ENCODE peak calls at places on chromosome 7, in seven cellular contexts. A is PC-9, H is sigmoid colon, G is HCT116, C is A549, W is thoracic aorta, Y is epithelial cell of esophagus. Z is an unnamed sample.

GRCh38 chr7:50533849-50534248 is 31.4 kb downstream of the DDC start:
- DNase-seq in A (no peak), H (no peak), G (no peak), C (no peak), W (no peak), Y (no peak), Z (peak; percentile 67)

GRCh38 chr7:43572516-43573049 is 10.3 kb upstream of the STK17A start:
- DNase-seq in A (peak; percentile 98), H (peak; percentile 69), G (peak; percentile 38), C (peak; percentile 49), W (no peak), Y (peak; percentile 99), Z (peak; percentile 98)

GRCh38 chr7:24831240-24831639 is 74.0 kb upstream of the GSDME start:
- DNase-seq in A (no peak), H (no peak), G (no peak), C (no peak), W (no peak), Y (no peak), Z (no peak)

GRCh38 chr7:27739914-27740448 is at the start of gene TAX1BP1:
- DNase-seq in A (peak; percentile 91), H (peak; percentile 98), G (peak; percentile 87), C (peak; percentile 86), W (peak; percentile 76), Y (peak; percentile 96), Z (peak; percentile 31)

GRCh38 chr7:7504910-7505704 is 30.6 kb downstream of the COL28A1 start:
- DNase-seq in A (no peak), H (no peak), G (no peak), C (no peak), W (no peak), Y (no peak), Z (no peak)

GRCh38 chr7:82506702-82507101 is 63.1 kb upstream of the CACNA2D1 start:
- DNase-seq in A (no peak), H (peak; percentile 79), G (no peak), C (no peak), W (peak; percentile 14), Y (peak; percentile 30), Z (no peak)

GRCh38 chr7:133230591-133231194 is 22.2 kb upstream of the EXOC4 start:
- DNase-seq in A (no peak), H (no peak), G (peak; percentile 39), C (peak; percentile 25), W (no peak), Y (peak; percentile 61), Z (no peak)

GRCh38 chr7:71300603-71301002 is 168.7 kb downstream of the GALNT17 start:
- DNase-seq in A (no peak), H (no peak), G (no peak), C (no peak), W (no peak), Y (no peak), Z (no peak)

GRCh38 chr7:158356454-158356853 is 231.2 kb downstream of the PTPRN2 start:
- DNase-seq in A (no peak), H (no peak), G (no peak), C (no peak), W (no peak), Y (no peak), Z (no peak)

GRCh38 chr7:158354861-158355260 is 232.8 kb downstream of the PTPRN2 start:
- DNase-seq in A (no peak), H (no peak), G (no peak), C (no peak), W (no peak), Y (no peak), Z (no peak)

GRCh38 chr7:158351481-158351880 is 236.1 kb downstream of the PTPRN2 start:
- DNase-seq in A (no peak), H (peak; percentile 34), G (no peak), C (no peak), W (no peak), Y (no peak), Z (no peak)

GRCh38 chr7:158355456-158356065 is 232.1 kb downstream of the PTPRN2 start:
- DNase-seq in A (no peak), H (peak; percentile 29), G (peak; percentile 4), C (no peak), W (no peak), Y (peak; percentile 29), Z (no peak)

DNA sequence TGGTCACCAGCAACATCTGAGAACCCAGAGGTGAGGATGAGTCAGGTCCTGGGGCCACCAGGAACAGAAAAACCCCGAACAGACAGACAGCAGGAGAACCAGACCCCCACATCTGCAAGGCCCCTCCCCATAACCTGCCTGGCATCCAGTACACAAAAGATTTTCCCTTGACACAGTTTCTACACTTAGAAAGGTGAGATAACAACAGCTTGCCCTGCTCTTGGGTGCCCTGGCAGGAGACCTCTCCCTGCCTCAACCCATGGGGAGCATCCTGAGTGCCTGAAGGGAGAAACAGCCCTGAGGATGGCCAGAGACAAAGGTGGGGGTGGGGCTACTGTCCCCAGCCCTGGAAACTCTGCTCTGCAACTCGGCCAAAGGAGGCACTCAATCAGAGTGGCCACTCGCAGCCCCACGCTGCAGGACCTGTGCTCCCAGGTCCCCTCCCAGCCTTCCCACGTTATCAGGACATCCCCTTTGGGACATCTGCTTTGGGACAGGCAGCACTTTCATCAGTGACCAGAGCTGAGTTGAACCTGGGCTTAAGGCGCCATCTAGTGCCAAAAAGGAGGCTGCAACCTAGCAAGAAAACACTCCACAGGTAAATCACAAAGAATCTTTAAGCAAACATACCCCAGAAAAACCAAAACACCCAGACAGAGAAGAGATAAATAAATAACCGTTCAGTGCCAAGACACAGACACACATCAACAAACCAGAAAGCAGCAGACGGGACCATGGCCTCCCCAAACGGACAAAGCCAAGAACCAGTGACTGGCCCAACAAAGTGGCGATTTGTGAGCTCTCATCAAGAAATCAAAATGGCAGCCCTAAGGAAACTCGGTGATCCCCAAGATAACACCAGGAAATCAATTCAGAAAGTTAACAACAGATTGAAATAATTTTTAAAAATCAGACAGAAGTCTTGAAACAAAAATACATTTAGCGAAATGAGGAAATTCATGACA is 233.7 kb downstream of the PTPRN2 start:
- DNase-seq in A (peak; percentile 55), H (peak; percentile 14), G (peak; percentile 22), C (no peak), W (no peak), Y (peak; percentile 40), Z (no peak)
- TF ChIP-seq CTCF in A (peak; percentile 88), H (no peak), G (peak; percentile 82), C (peak; percentile 44), W (no peak), Y (peak; percentile 46), Z (peak; percentile 56)

GRCh38 chr7:28889290-28889689 is 68.8 kb downstream of the TRIL start:
- DNase-seq in A (no peak), H (no peak), G (no peak), C (no peak), W (no peak), Y (no peak), Z (no peak)

GRCh38 chr7:28890137-28890536 is 68.0 kb downstream of the TRIL start:
- DNase-seq in A (peak; percentile 84), H (no peak), G (no peak), C (no peak), W (no peak), Y (peak; percentile 27), Z (no peak)

GRCh38 chr7:28891192-28891872 is 66.8 kb downstream of the TRIL start:
- DNase-seq in A (no peak), H (no peak), G (no peak), C (no peak), W (no peak), Y (no peak), Z (peak; percentile 22)

GRCh38 chr7:28893888-28894287 is 64.2 kb downstream of the TRIL start:
- DNase-seq in A (no peak), H (no peak), G (no peak), C (no peak), W (no peak), Y (no peak), Z (no peak)
- H3K4me3 ChIP-seq in A (no peak overlapping the region), H (no peak overlapping the region), G (no peak overlapping the region), C (no peak overlapping the region), W (no peak overlapping the region), Y (no peak overlapping the region), Z (no peak overlapping the region)

GRCh38 chr7:39355664-39356063 is 210.5 kb upstream of the YAE1 start:
- DNase-seq in A (peak; percentile 13), H (no peak), G (no peak), C (no peak), W (no peak), Y (no peak), Z (no peak)

GRCh38 chr7:39357648-39358047 is 208.6 kb upstream of the YAE1 start:
- DNase-seq in A (no peak), H (no peak), G (peak; percentile 2), C (no peak), W (no peak), Y (no peak), Z (no peak)

GRCh38 chr7:39349452-39350123 is 216.6 kb upstream of the YAE1 start:
- DNase-seq in A (no peak), H (no peak), G (no peak), C (no peak), W (no peak), Y (no peak), Z (no peak)

GRCh38 chr7:39356531-39356930 is 209.7 kb upstream of the YAE1 start:
- DNase-seq in A (peak; percentile 18), H (no peak), G (no peak), C (no peak), W (no peak), Y (no peak), Z (no peak)

DNA sequence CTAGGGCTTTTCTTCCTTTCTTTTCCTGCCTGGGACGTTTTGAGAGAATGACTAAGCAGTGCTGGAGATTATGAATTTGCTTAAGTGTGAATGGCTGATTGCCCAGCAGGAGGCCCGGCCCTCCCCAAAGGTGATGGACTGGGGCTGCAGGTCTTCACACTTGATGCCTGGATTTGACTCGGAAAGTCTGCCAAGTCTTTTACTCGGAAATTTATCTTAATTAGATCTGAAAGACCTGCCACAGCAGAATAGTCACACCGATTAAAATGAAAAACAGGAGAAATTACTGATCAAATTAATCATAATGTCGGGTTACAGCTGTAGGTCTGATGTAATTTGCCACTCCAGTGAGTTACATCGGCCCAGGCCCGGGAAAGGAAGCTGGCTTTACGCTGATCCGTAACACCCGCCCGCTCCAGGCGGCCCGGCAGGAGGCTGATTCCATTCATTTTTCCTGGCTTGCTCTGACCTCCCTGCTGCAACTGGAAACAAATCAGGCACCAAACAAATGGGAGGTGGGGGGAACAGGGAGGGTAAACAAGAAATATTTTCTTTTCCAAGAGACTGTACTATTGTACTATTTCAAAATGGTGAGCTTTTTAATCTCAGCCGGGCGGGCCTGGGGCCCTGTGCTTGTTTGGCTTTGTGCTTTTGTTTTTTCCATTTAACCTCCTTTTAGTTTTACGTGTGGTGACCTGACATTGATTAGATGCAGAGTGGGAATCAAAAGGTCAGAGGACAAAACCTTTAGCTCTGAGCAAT is 212.4 kb upstream of the YAE1 start:
- DNase-seq in A (no peak), H (peak; percentile 76), G (no peak), C (no peak), W (no peak), Y (peak; percentile 15), Z (peak; percentile 59)
- TF ChIP-seq CTCF in A (no peak), H (no peak), G (no peak), C (no peak), W (no peak), Y (peak; percentile 9), Z (peak; percentile 42)

DNA sequence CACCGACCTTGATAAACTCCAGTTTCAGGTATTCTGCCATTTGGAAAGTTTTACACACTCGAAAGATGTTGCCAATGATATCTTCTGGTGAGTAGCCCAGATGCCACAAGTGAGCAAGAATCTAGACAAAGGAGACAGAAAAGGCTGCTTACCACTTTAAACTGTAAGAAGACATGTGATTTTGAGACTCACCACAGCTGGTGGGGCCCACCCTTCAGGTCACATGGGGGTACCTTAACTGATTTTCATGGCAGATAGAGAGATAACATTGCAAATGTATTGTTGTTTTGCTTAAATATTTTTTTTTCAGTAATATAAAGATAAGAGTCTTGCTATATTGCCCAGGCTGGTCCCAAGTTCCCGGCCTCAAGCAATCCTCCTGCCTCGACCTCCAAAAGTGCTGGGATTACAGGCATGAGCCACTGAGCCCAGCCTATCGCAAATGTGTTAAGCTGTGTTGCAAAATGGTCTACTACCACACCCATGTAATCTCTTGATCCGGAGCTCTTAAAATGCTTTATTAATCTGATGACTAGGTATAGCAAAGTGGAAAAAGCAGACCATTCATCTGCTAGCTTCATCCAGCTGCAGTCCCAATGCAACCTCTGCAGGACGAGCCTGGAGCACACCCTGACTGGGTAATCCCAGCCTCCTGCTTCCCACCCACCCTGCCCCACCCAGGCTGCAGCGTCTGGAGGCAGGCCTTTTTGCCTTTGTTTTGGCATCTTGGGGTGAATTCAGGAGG is 18.5 kb downstream of the RFC2 start:
- DNase-seq in A (no peak), H (no peak), G (no peak), C (no peak), W (no peak), Y (no peak), Z (no peak)
- H3K4me3 ChIP-seq in A (no peak overlapping the region), H (no peak overlapping the region), G (no peak overlapping the region), C (no peak overlapping the region), W (no peak overlapping the region), Y (no peak overlapping the region), Z (no peak overlapping the region)

Z was measured in epithelial cell of proximal tubule.